ENCODE peak calls at places on chromosomes 13 and 19, in four cellular contexts. W, R, V and S are unnamed samples. For H3K9me3 and H3K36me3, the result is how much of the 10 kb centered on the place peaks cover.

GRCh38 chr13:40145139-40145538 is 489.7 kb downstream of the COG6 start:
- DNase-seq in W (no peak), R (no peak), V (no peak), S (no peak)

GRCh38 chr19:51660975-51661600 is 14.5 kb upstream of the SIGLEC14 start:
- DNase-seq in W (peak), R (peak), V (peak), S (peak)

GRCh38 chr19:33407716-33408115 is 34.2 kb downstream of the CEBPG start:
- DNase-seq in W (no peak), R (no peak), V (no peak), S (no peak)

GRCh38 chr13:38265135-38265497 is 84.5 kb upstream of the UFM1 start:
- DNase-seq in W (no peak), R (no peak), V (no peak), S (no peak)

GRCh38 chr19:15222738-15223648 is 9.3 kb downstream of the EPHX3 start:
- DNase-seq in W (peak), R (peak), V (peak), S (peak)

GRCh38 chr13:39167018-39167417 is 128.8 kb downstream of the NHLRC3 start:
- DNase-seq in W (no peak), R (no peak), V (no peak), S (no peak)

GRCh38 chr19:56765107-56765506 is 75.4 kb downstream of the PEG3 start:
- DNase-seq in W (no peak), R (no peak), V (peak), S (peak)

GRCh38 chr13:90613076-90613795 is 734.3 kb upstream of the MIR17HG start:
- DNase-seq in W (no peak), R (no peak), V (no peak), S (no peak)

GRCh38 chr19:892243-892996 is 567 bp downstream of the MED16 start:
- DNase-seq in W (peak), R (no peak), V (no peak), S (no peak)

GRCh38 chr19:58563034-58563573 is 4.7 kb upstream of the UBE2M start:
- DNase-seq in W (no peak), R (peak), V (peak), S (peak)

GRCh38 chr19:56367829-56368711 is 25.3 kb downstream of the ZNF582 start:
- DNase-seq in W (peak), R (peak), V (peak), S (peak)

GRCh38 chr13:109782066-109782822 is 4.1 kb downstream of the IRS2 start:
- DNase-seq in W (no peak), R (no peak), V (no peak), S (no peak)

GRCh38 chr13:109782823-109783411 is 3.5 kb downstream of the IRS2 start:
- DNase-seq in W (no peak), R (no peak), V (no peak), S (no peak)

GRCh38 chr13:109784590-109785140 is 1.7 kb downstream of the IRS2 start:
- DNase-seq in W (no peak), R (peak), V (peak), S (peak)

GRCh38 chr13:109783815-109784589 is 2.4 kb downstream of the IRS2 start:
- DNase-seq in W (no peak), R (no peak), V (no peak), S (no peak)

DNA sequence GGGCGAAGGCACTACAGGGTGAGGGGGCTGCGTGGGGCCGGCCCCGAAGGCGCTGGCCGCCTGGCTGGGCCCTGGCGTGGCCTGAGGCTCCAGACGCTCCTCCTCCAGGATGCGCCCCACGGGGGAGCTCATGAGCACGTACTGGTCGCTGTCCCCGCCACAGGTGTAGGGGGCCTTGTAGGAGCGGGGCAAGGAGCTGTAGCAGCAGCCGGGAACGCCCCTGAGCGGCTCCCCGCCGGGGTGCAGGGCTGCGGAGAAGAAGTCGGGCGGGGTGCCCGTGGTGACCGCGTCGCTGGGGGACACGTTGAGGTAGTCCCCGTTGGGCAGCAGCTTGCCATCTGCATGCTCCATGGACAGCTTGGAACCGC is 3.0 kb downstream of the IRS2 start:
- DNase-seq in W (no peak), R (no peak), V (no peak), S (no peak)
- H3K9me3 ChIP-seq in W (under half), R (under half), V (under half), S (under half)

GRCh38 chr19:21680679-21681078 is 86.7 kb downstream of the ZNF100 start:
- DNase-seq in W (no peak), R (no peak), V (no peak), S (no peak)
- H3K36me3 ChIP-seq in W (under half), R (under half), V (under half), S (under half)

GRCh38 chr13:105345116-105345515 is 1190.3 kb downstream of the EFNB2 start:
- DNase-seq in W (no peak), R (no peak), V (no peak), S (no peak)
- H3K9me3 ChIP-seq in W (under half), R (under half), V (under half), S (under half)

GRCh38 chr13:30656178-30656577 is 38.5 kb downstream of the USPL1 start:
- DNase-seq in W (no peak), R (no peak), V (no peak), S (no peak)

GRCh38 chr13:30664689-30665088 is 47.0 kb downstream of the USPL1 start:
- DNase-seq in W (no peak), R (no peak), V (no peak), S (no peak)

GRCh38 chr13:30665638-30666037 is 47.9 kb downstream of the USPL1 start:
- DNase-seq in W (no peak), R (no peak), V (no peak), S (no peak)

GRCh38 chr13:30659980-30660379 is 42.3 kb downstream of the USPL1 start:
- DNase-seq in W (no peak), R (no peak), V (no peak), S (no peak)

DNA sequence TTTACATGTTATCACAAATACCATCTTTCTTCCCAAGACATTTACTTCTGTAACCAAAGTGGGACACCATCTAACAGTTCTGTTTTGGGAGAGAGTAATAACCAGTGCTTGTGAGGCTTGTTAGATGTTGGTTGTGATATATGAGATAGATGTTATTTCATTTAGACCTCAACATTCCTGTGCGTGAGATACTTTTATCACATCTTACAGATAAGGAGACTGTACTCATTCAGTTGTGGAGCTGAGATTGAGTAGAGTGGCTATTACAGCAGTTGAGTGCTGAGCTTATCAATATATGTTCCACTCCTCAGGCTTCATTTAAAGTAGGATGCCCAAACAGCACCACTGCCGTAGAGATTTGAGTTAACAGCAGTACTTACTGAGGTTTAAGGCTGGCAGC is 43.1 kb downstream of the USPL1 start:
- DNase-seq in W (no peak), R (no peak), V (no peak), S (no peak)
- H3K36me3 ChIP-seq in W (under half), R (under half), V (under half), S (under half)

GRCh38 chr13:41639237-41639904 is 182.0 kb downstream of the RGCC start:
- DNase-seq in W (no peak), R (no peak), V (no peak), S (no peak)

GRCh38 chr13:41639955-41640780 is 182.8 kb downstream of the RGCC start:
- DNase-seq in W (no peak), R (no peak), V (no peak), S (no peak)

GRCh38 chr13:41645313-41645712 is 188.0 kb downstream of the RGCC start:
- DNase-seq in W (no peak), R (no peak), V (peak), S (no peak)

GRCh38 chr13:41644742-41645141 is 187.4 kb downstream of the RGCC start:
- DNase-seq in W (no peak), R (no peak), V (no peak), S (no peak)

DNA sequence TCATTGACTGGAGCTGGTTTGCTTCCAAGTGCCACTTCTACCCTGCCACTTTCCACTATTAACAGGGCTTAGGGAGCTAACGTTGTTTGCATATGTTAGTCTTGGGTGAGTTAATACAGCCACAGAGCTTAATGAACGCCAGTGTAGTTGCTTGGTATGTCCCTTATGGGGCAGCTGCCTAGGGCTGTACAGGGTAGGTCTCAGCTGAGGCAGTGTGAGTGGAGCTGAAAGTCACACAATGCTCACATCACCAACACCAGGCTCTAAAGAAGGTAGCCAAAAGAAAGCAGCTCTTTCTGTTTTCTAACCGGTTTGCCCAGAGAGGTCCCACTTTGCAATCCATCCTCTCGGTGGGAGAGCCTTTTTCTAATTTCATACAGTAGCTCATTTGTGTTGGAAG is 186.2 kb downstream of the RGCC start:
- DNase-seq in W (no peak), R (no peak), V (no peak), S (no peak)
- H3K9me3 ChIP-seq in W (under half), R (under half), V (under half), S (under half)

GRCh38 chr19:9580728-9581127 is 3.6 kb downstream of the ZNF121 start:
- DNase-seq in W (no peak), R (no peak), V (no peak), S (no peak)
- H3K36me3 ChIP-seq in W (under half), R (under half), V (under half), S (under half)